ENCODE peak calls at places on chromosome 20, in six cellular contexts. One of them, this sample, is unnamed.

GRCh38 chr20:22768779-22769178 is 184.4 kb upstream of the FOXA2 start:
- DNase-seq in right atrium auricular region: no peak
- DNase-seq in ureter: no peak
- DNase-seq in naive B cell: no peak
- DNase-seq in GM12865: no peak
- DNase-seq in chondrocyte: no peak
- DNase-seq in this sample: no peak

GRCh38 chr20:53829086-53829703 is 235.6 kb upstream of the ZNF217 start:
- DNase-seq in right atrium auricular region: no peak
- DNase-seq in ureter: no peak
- DNase-seq in naive B cell: no peak
- DNase-seq in GM12865: peak
- DNase-seq in chondrocyte: no peak
- DNase-seq in this sample: no peak

GRCh38 chr20:58046311-58046710 is 182.1 kb downstream of the ANKRD60 start:
- DNase-seq in right atrium auricular region: no peak
- DNase-seq in ureter: no peak
- DNase-seq in naive B cell: no peak
- DNase-seq in GM12865: no peak
- DNase-seq in chondrocyte: peak
- DNase-seq in this sample: no peak

GRCh38 chr20:10132391-10132790 is 86.2 kb upstream of the SNAP25 start:
- DNase-seq in right atrium auricular region: no peak
- DNase-seq in ureter: no peak
- DNase-seq in naive B cell: no peak
- DNase-seq in GM12865: no peak
- DNase-seq in chondrocyte: no peak
- DNase-seq in this sample: no peak

GRCh38 chr20:32749914-32750637 is 6.8 kb upstream of the COMMD7 start:
- DNase-seq in right atrium auricular region: no peak
- DNase-seq in ureter: no peak
- DNase-seq in naive B cell: no peak
- DNase-seq in GM12865: no peak
- DNase-seq in chondrocyte: no peak
- DNase-seq in this sample: no peak

GRCh38 chr20:5735845-5736530 is 14.2 kb upstream of the SHLD1 start:
- DNase-seq in right atrium auricular region: no peak
- DNase-seq in ureter: no peak
- DNase-seq in naive B cell: no peak
- DNase-seq in GM12865: no peak
- DNase-seq in chondrocyte: no peak
- DNase-seq in this sample: no peak

GRCh38 chr20:3038454-3038853 is 5.0 kb upstream of the GNRH2 start:
- DNase-seq in right atrium auricular region: no peak
- DNase-seq in ureter: no peak
- DNase-seq in naive B cell: no peak
- DNase-seq in GM12865: no peak
- DNase-seq in chondrocyte: no peak
- DNase-seq in this sample: no peak

GRCh38 chr20:4227085-4227821 is 211.9 kb upstream of the RNF24 start:
- DNase-seq in right atrium auricular region: no peak
- DNase-seq in ureter: no peak
- DNase-seq in naive B cell: no peak
- DNase-seq in GM12865: peak
- DNase-seq in chondrocyte: no peak
- DNase-seq in this sample: no peak

GRCh38 chr20:848218-848617 is 14.7 kb downstream of the FAM110A start:
- DNase-seq in right atrium auricular region: no peak
- DNase-seq in ureter: no peak
- DNase-seq in naive B cell: no peak
- DNase-seq in GM12865: no peak
- DNase-seq in chondrocyte: no peak
- DNase-seq in this sample: no peak

GRCh38 chr20:39775110-39775509 is 813.0 kb downstream of the DHX35 start:
- DNase-seq in right atrium auricular region: peak
- DNase-seq in ureter: peak
- DNase-seq in naive B cell: no peak
- DNase-seq in GM12865: no peak
- DNase-seq in chondrocyte: no peak
- DNase-seq in this sample: no peak

GRCh38 chr20:37526238-37526838 is 1.3 kb downstream of the BLCAP start:
- DNase-seq in right atrium auricular region: no peak
- DNase-seq in ureter: peak
- DNase-seq in naive B cell: peak
- DNase-seq in GM12865: peak
- DNase-seq in chondrocyte: no peak
- DNase-seq in this sample: peak

GRCh38 chr20:63501818-63502670 is 3.2 kb upstream of the EEF1A2 start:
- DNase-seq in right atrium auricular region: no peak
- DNase-seq in ureter: no peak
- DNase-seq in naive B cell: no peak
- DNase-seq in GM12865: no peak
- DNase-seq in chondrocyte: no peak
- DNase-seq in this sample: peak

GRCh38 chr20:20410678-20411077 is 42.8 kb downstream of the INSM1 start:
- DNase-seq in right atrium auricular region: no peak
- DNase-seq in ureter: no peak
- DNase-seq in naive B cell: no peak
- DNase-seq in GM12865: no peak
- DNase-seq in chondrocyte: no peak
- DNase-seq in this sample: no peak

GRCh38 chr20:51700809-51701285 is 67.3 kb downstream of the ATP9A start:
- DNase-seq in right atrium auricular region: no peak
- DNase-seq in ureter: no peak
- DNase-seq in naive B cell: no peak
- DNase-seq in GM12865: peak
- DNase-seq in chondrocyte: no peak
- DNase-seq in this sample: peak

GRCh38 chr20:17613328-17614175 is 43.7 kb downstream of the DSTN start:
- DNase-seq in right atrium auricular region: peak
- DNase-seq in ureter: peak
- DNase-seq in naive B cell: no peak
- DNase-seq in GM12865: no peak
- DNase-seq in chondrocyte: peak
- DNase-seq in this sample: no peak

GRCh38 chr20:19888269-19888669 is 128.9 kb upstream of the NAA20 start:
- DNase-seq in right atrium auricular region: no peak
- DNase-seq in ureter: no peak
- DNase-seq in naive B cell: no peak
- DNase-seq in GM12865: no peak
- DNase-seq in chondrocyte: no peak
- DNase-seq in this sample: no peak

GRCh38 chr20:15818651-15819071 is 754.6 kb downstream of the KIF16B start:
- DNase-seq in right atrium auricular region: no peak
- DNase-seq in ureter: no peak
- DNase-seq in naive B cell: no peak
- DNase-seq in GM12865: no peak
- DNase-seq in chondrocyte: no peak
- DNase-seq in this sample: no peak

GRCh38 chr20:914727-915498 is 1.2 kb downstream of the ANGPT4 start:
- DNase-seq in right atrium auricular region: no peak
- DNase-seq in ureter: no peak
- DNase-seq in naive B cell: no peak
- DNase-seq in GM12865: no peak
- DNase-seq in chondrocyte: no peak
- DNase-seq in this sample: no peak

GRCh38 chr20:58552366-58552934 is 37.3 kb upstream of the APCDD1L start:
- DNase-seq in right atrium auricular region: no peak
- DNase-seq in ureter: peak
- DNase-seq in naive B cell: no peak
- DNase-seq in GM12865: no peak
- DNase-seq in chondrocyte: no peak
- DNase-seq in this sample: no peak

GRCh38 chr20:14069796-14070195 is 74.5 kb downstream of the MACROD2 start:
- DNase-seq in right atrium auricular region: no peak
- DNase-seq in ureter: no peak
- DNase-seq in naive B cell: no peak
- DNase-seq in GM12865: no peak
- DNase-seq in chondrocyte: no peak
- DNase-seq in this sample: no peak

GRCh38 chr20:17966432-17967312 is 1.9 kb downstream of the SNX5 start:
- DNase-seq in right atrium auricular region: no peak
- DNase-seq in ureter: no peak
- DNase-seq in naive B cell: no peak
- DNase-seq in GM12865: peak
- DNase-seq in chondrocyte: no peak
- DNase-seq in this sample: no peak

GRCh38 chr20:47318027-47318595 is 38.4 kb downstream of the ZMYND8 start:
- DNase-seq in right atrium auricular region: no peak
- DNase-seq in ureter: no peak
- DNase-seq in naive B cell: no peak
- DNase-seq in GM12865: no peak
- DNase-seq in chondrocyte: no peak
- DNase-seq in this sample: no peak

GRCh38 chr20:2299301-2299700 is 3.5 kb downstream of the TGM3 start:
- DNase-seq in right atrium auricular region: peak
- DNase-seq in ureter: no peak
- DNase-seq in naive B cell: no peak
- DNase-seq in GM12865: no peak
- DNase-seq in chondrocyte: peak
- DNase-seq in this sample: no peak

GRCh38 chr20:47055699-47056369 is 161.2 kb downstream of the EYA2 start:
- DNase-seq in right atrium auricular region: no peak
- DNase-seq in ureter: no peak
- DNase-seq in naive B cell: no peak
- DNase-seq in GM12865: no peak
- DNase-seq in chondrocyte: no peak
- DNase-seq in this sample: no peak

GRCh38 chr20:60211618-60212463 is 253.6 kb downstream of the CDH26 start:
- DNase-seq in right atrium auricular region: no peak
- DNase-seq in ureter: no peak
- DNase-seq in naive B cell: no peak
- DNase-seq in GM12865: no peak
- DNase-seq in chondrocyte: no peak
- DNase-seq in this sample: no peak

GRCh38 chr20:7841291-7841966 is 98.8 kb downstream of the HAO1 start:
- DNase-seq in right atrium auricular region: no peak
- DNase-seq in ureter: no peak
- DNase-seq in naive B cell: no peak
- DNase-seq in GM12865: no peak
- DNase-seq in chondrocyte: no peak
- DNase-seq in this sample: no peak

GRCh38 chr20:45611054-45611453 is 18.5 kb upstream of the WFDC10A start:
- DNase-seq in right atrium auricular region: no peak
- DNase-seq in ureter: no peak
- DNase-seq in naive B cell: no peak
- DNase-seq in GM12865: no peak
- DNase-seq in chondrocyte: no peak
- DNase-seq in this sample: no peak

GRCh38 chr20:47950103-47950502 is 164.8 kb upstream of the SULF2 start:
- DNase-seq in right atrium auricular region: no peak
- DNase-seq in ureter: no peak
- DNase-seq in naive B cell: no peak
- DNase-seq in GM12865: no peak
- DNase-seq in chondrocyte: no peak
- DNase-seq in this sample: no peak

GRCh38 chr20:32966881-32967781 is 37.1 kb downstream of the SUN5 start:
- DNase-seq in right atrium auricular region: peak
- DNase-seq in ureter: peak
- DNase-seq in naive B cell: peak
- DNase-seq in GM12865: peak
- DNase-seq in chondrocyte: peak
- DNase-seq in this sample: no peak

GRCh38 chr20:13996265-13996664 is 949 bp downstream of the MACROD2 start:
- DNase-seq in right atrium auricular region: no peak
- DNase-seq in ureter: no peak
- DNase-seq in naive B cell: no peak
- DNase-seq in GM12865: no peak
- DNase-seq in chondrocyte: no peak
- DNase-seq in this sample: no peak

GRCh38 chr20:47276856-47277541 is 79.5 kb downstream of the ZMYND8 start:
- DNase-seq in right atrium auricular region: peak
- DNase-seq in ureter: peak
- DNase-seq in naive B cell: no peak
- DNase-seq in GM12865: no peak
- DNase-seq in chondrocyte: no peak
- DNase-seq in this sample: no peak

GRCh38 chr20:57907131-57908083 is 197.6 kb upstream of the PMEPA1 start:
- DNase-seq in right atrium auricular region: no peak
- DNase-seq in ureter: no peak
- DNase-seq in naive B cell: no peak
- DNase-seq in GM12865: no peak
- DNase-seq in chondrocyte: no peak
- DNase-seq in this sample: no peak

GRCh38 chr20:6000851-6001250 is 50.4 kb downstream of the MCM8 start:
- DNase-seq in right atrium auricular region: no peak
- DNase-seq in ureter: no peak
- DNase-seq in naive B cell: no peak
- DNase-seq in GM12865: no peak
- DNase-seq in chondrocyte: no peak
- DNase-seq in this sample: no peak